ENCODE peak calls at places on chromosomes 12 and 14, in ten cellular contexts. One of them, this sample, is unnamed.
A peak's percentile ranks its signal among the peaks of the same experiment; 100 is the strongest.

GRCh38 chr14:61512508-61512907 is 182.8 kb upstream of the HIF1A start:
- DNase-seq in fibroblast of lung: peak; percentile 72
- DNase-seq in A549: no peak
- DNase-seq in activated B cell treated with CpG ODN at 0.5 μM for 24 hours: no peak
- DNase-seq in Panc1: no peak
- DNase-seq in astrocyte of the cerebellum: peak; percentile 49
- DNase-seq in BE2C: no peak
- DNase-seq in fibroblast of pulmonary artery: peak; percentile 83
- DNase-seq in foreskin fibroblast: peak; percentile 70
- DNase-seq in omental fat pad: no peak
- DNase-seq in this sample: no peak

GRCh38 chr12:71710276-71711125 is 24.6 kb downstream of the TMEM19 start:
- DNase-seq in fibroblast of lung: peak; percentile 59
- DNase-seq in A549: peak; percentile 69
- DNase-seq in activated B cell treated with CpG ODN at 0.5 μM for 24 hours: no peak
- DNase-seq in Panc1: peak; percentile 61
- DNase-seq in astrocyte of the cerebellum: peak; percentile 69
- DNase-seq in BE2C: no peak
- DNase-seq in fibroblast of pulmonary artery: peak; percentile 76
- DNase-seq in foreskin fibroblast: peak; percentile 91
- DNase-seq in omental fat pad: no peak
- DNase-seq in this sample: no peak

GRCh38 chr12:116389990-116390655 is 112.6 kb upstream of the MED13L start:
- DNase-seq in fibroblast of lung: peak; percentile 96
- DNase-seq in A549: peak; percentile 73
- DNase-seq in activated B cell treated with CpG ODN at 0.5 μM for 24 hours: no peak
- DNase-seq in Panc1: no peak
- DNase-seq in astrocyte of the cerebellum: peak; percentile 95
- DNase-seq in BE2C: no peak
- DNase-seq in fibroblast of pulmonary artery: peak; percentile 95
- DNase-seq in foreskin fibroblast: peak; percentile 94
- DNase-seq in omental fat pad: no peak
- DNase-seq in this sample: no peak

GRCh38 chr12:21296751-21297406 is 37.8 kb downstream of the SLCO1A2 start:
- DNase-seq in fibroblast of lung: peak; percentile 28
- DNase-seq in A549: peak; percentile 16
- DNase-seq in activated B cell treated with CpG ODN at 0.5 μM for 24 hours: no peak
- DNase-seq in Panc1: no peak
- DNase-seq in astrocyte of the cerebellum: peak; percentile 6
- DNase-seq in BE2C: no peak
- DNase-seq in fibroblast of pulmonary artery: peak; percentile 38
- DNase-seq in foreskin fibroblast: peak; percentile 16
- DNase-seq in omental fat pad: no peak
- DNase-seq in this sample: no peak

GRCh38 chr14:20682435-20683124 is 1.8 kb upstream of the RNASE4 start:
- DNase-seq in fibroblast of lung: peak; percentile 94
- DNase-seq in A549: peak; percentile 96
- DNase-seq in activated B cell treated with CpG ODN at 0.5 μM for 24 hours: peak; percentile 70
- DNase-seq in Panc1: peak; percentile 84
- DNase-seq in astrocyte of the cerebellum: peak; percentile 78
- DNase-seq in BE2C: peak; percentile 91
- DNase-seq in fibroblast of pulmonary artery: peak; percentile 93
- DNase-seq in foreskin fibroblast: peak; percentile 95
- DNase-seq in omental fat pad: peak; percentile 43
- DNase-seq in this sample: peak; percentile 72

GRCh38 chr14:78638926-78639325 is 468.8 kb downstream of the NRXN3 start:
- DNase-seq in fibroblast of lung: no peak
- DNase-seq in A549: no peak
- DNase-seq in activated B cell treated with CpG ODN at 0.5 μM for 24 hours: no peak
- DNase-seq in Panc1: no peak
- DNase-seq in astrocyte of the cerebellum: no peak
- DNase-seq in BE2C: no peak
- DNase-seq in fibroblast of pulmonary artery: no peak
- DNase-seq in foreskin fibroblast: no peak
- DNase-seq in omental fat pad: no peak
- DNase-seq in this sample: no peak

GRCh38 chr14:31261859-31262739 is 54.5 kb upstream of the HECTD1 start:
- DNase-seq in fibroblast of lung: peak; percentile 73
- DNase-seq in A549: peak; percentile 43
- DNase-seq in activated B cell treated with CpG ODN at 0.5 μM for 24 hours: no peak
- DNase-seq in Panc1: no peak
- DNase-seq in astrocyte of the cerebellum: no peak
- DNase-seq in BE2C: no peak
- DNase-seq in fibroblast of pulmonary artery: peak; percentile 87
- DNase-seq in foreskin fibroblast: peak; percentile 74
- DNase-seq in omental fat pad: no peak
- DNase-seq in this sample: no peak

GRCh38 chr14:67999693-68000384 is 180.3 kb downstream of the RAD51B start:
- DNase-seq in fibroblast of lung: peak; percentile 84
- DNase-seq in A549: peak; percentile 71
- DNase-seq in activated B cell treated with CpG ODN at 0.5 μM for 24 hours: no peak
- DNase-seq in Panc1: peak; percentile 7
- DNase-seq in astrocyte of the cerebellum: peak; percentile 73
- DNase-seq in BE2C: no peak
- DNase-seq in fibroblast of pulmonary artery: peak; percentile 82
- DNase-seq in foreskin fibroblast: peak; percentile 77
- DNase-seq in omental fat pad: no peak
- DNase-seq in this sample: no peak

GRCh38 chr14:99601301-99601945 is 2.6 kb downstream of the CCDC85C start:
- DNase-seq in fibroblast of lung: no peak
- DNase-seq in A549: no peak
- DNase-seq in activated B cell treated with CpG ODN at 0.5 μM for 24 hours: no peak
- DNase-seq in Panc1: no peak
- DNase-seq in astrocyte of the cerebellum: peak; percentile 79
- DNase-seq in BE2C: no peak
- DNase-seq in fibroblast of pulmonary artery: no peak
- DNase-seq in foreskin fibroblast: no peak
- DNase-seq in omental fat pad: no peak
- DNase-seq in this sample: no peak

GRCh38 chr12:47184813-47185212 is 105.1 kb upstream of the AMIGO2 start:
- DNase-seq in fibroblast of lung: no peak
- DNase-seq in A549: no peak
- DNase-seq in activated B cell treated with CpG ODN at 0.5 μM for 24 hours: no peak
- DNase-seq in Panc1: no peak
- DNase-seq in astrocyte of the cerebellum: no peak
- DNase-seq in BE2C: no peak
- DNase-seq in fibroblast of pulmonary artery: no peak
- DNase-seq in foreskin fibroblast: no peak
- DNase-seq in omental fat pad: no peak
- DNase-seq in this sample: no peak

GRCh38 chr12:90679674-90680073 is 275.3 kb downstream of the CCER1 start:
- DNase-seq in fibroblast of lung: no peak
- DNase-seq in A549: no peak
- DNase-seq in activated B cell treated with CpG ODN at 0.5 μM for 24 hours: no peak
- DNase-seq in Panc1: no peak
- DNase-seq in astrocyte of the cerebellum: no peak
- DNase-seq in BE2C: no peak
- DNase-seq in fibroblast of pulmonary artery: no peak
- DNase-seq in foreskin fibroblast: no peak
- DNase-seq in omental fat pad: no peak
- DNase-seq in this sample: no peak

GRCh38 chr12:50685641-50686040 is 78.3 kb upstream of the ATF1 start:
- DNase-seq in fibroblast of lung: no peak
- DNase-seq in A549: no peak
- DNase-seq in activated B cell treated with CpG ODN at 0.5 μM for 24 hours: no peak
- DNase-seq in Panc1: no peak
- DNase-seq in astrocyte of the cerebellum: no peak
- DNase-seq in BE2C: no peak
- DNase-seq in fibroblast of pulmonary artery: no peak
- DNase-seq in foreskin fibroblast: no peak
- DNase-seq in omental fat pad: no peak
- DNase-seq in this sample: no peak
- TF ChIP-seq CTCF in fibroblast of lung: no peak
- TF ChIP-seq CTCF in A549: no peak
- TF ChIP-seq CTCF in activated B cell treated with CpG ODN at 0.5 μM for 24 hours: no peak
- TF ChIP-seq CTCF in Panc1: no peak
- TF ChIP-seq CTCF in astrocyte of the cerebellum: no peak
- TF ChIP-seq CTCF in BE2C: no peak
- TF ChIP-seq CTCF in fibroblast of pulmonary artery: no peak
- TF ChIP-seq CTCF in foreskin fibroblast: no peak
- TF ChIP-seq CTCF in omental fat pad: no peak
- TF ChIP-seq CTCF in this sample: no peak

DNA sequence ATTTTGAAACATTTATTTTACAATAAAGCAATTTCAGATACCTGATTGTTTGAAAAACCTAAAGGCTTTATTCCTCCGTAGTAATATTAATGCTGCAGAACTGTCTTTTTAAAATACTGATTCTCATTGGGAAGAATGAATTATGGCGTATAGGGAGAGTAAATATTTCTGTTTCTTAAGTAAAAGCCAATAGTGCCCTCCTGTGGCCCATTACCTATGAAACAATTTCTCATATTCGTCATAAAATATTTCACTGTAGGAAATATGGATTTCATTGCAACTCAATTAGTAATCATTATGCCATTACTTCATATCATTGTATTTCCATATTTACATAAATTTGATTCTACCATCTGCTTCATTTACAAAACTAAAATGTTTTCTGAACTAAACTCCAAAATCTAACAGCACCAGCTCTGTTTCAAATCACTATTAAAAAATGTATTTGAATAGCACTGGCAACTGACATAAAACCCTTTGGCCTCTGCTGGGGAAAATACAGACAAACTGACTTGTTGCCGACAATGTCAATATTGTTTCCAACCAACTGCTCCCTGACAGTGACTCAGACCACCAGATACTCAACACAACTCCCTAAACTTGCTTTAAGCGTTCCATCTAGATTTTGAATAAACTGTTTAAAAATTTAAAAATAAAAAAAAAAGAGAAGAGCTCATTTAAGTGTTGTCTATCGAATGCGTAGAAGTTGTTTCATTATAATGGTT is 290.3 kb downstream of the NAV3 start:
- DNase-seq in fibroblast of lung: peak; percentile 82
- DNase-seq in A549: peak; percentile 63
- DNase-seq in activated B cell treated with CpG ODN at 0.5 μM for 24 hours: no peak
- DNase-seq in Panc1: no peak
- DNase-seq in astrocyte of the cerebellum: peak; percentile 33
- DNase-seq in BE2C: no peak
- DNase-seq in fibroblast of pulmonary artery: peak; percentile 79
- DNase-seq in foreskin fibroblast: peak; percentile 55
- DNase-seq in omental fat pad: no peak
- DNase-seq in this sample: no peak
- TF ChIP-seq CTCF in fibroblast of lung: peak; percentile 37
- TF ChIP-seq CTCF in A549: peak; percentile 53
- TF ChIP-seq CTCF in activated B cell treated with CpG ODN at 0.5 μM for 24 hours: no peak
- TF ChIP-seq CTCF in Panc1: peak; percentile 36
- TF ChIP-seq CTCF in astrocyte of the cerebellum: no peak
- TF ChIP-seq CTCF in BE2C: peak; percentile 22
- TF ChIP-seq CTCF in fibroblast of pulmonary artery: peak; percentile 43
- TF ChIP-seq CTCF in foreskin fibroblast: peak; percentile 20
- TF ChIP-seq CTCF in omental fat pad: no peak
- TF ChIP-seq CTCF in this sample: no peak

GRCh38 chr14:90502760-90503159 is 105.9 kb downstream of the CALM1 start:
- DNase-seq in fibroblast of lung: no peak
- DNase-seq in A549: no peak
- DNase-seq in activated B cell treated with CpG ODN at 0.5 μM for 24 hours: no peak
- DNase-seq in Panc1: no peak
- DNase-seq in astrocyte of the cerebellum: no peak
- DNase-seq in BE2C: no peak
- DNase-seq in fibroblast of pulmonary artery: no peak
- DNase-seq in foreskin fibroblast: no peak
- DNase-seq in omental fat pad: no peak
- DNase-seq in this sample: no peak

GRCh38 chr14:90499121-90499520 is 102.3 kb downstream of the CALM1 start:
- DNase-seq in fibroblast of lung: no peak
- DNase-seq in A549: no peak
- DNase-seq in activated B cell treated with CpG ODN at 0.5 μM for 24 hours: no peak
- DNase-seq in Panc1: no peak
- DNase-seq in astrocyte of the cerebellum: no peak
- DNase-seq in BE2C: no peak
- DNase-seq in fibroblast of pulmonary artery: no peak
- DNase-seq in foreskin fibroblast: no peak
- DNase-seq in omental fat pad: no peak
- DNase-seq in this sample: no peak

GRCh38 chr14:90499908-90500664 is 103.3 kb downstream of the CALM1 start:
- DNase-seq in fibroblast of lung: no peak
- DNase-seq in A549: no peak
- DNase-seq in activated B cell treated with CpG ODN at 0.5 μM for 24 hours: no peak
- DNase-seq in Panc1: no peak
- DNase-seq in astrocyte of the cerebellum: no peak
- DNase-seq in BE2C: no peak
- DNase-seq in fibroblast of pulmonary artery: no peak
- DNase-seq in foreskin fibroblast: no peak
- DNase-seq in omental fat pad: no peak
- DNase-seq in this sample: no peak

GRCh38 chr14:90498198-90498597 is 101.4 kb downstream of the CALM1 start:
- DNase-seq in fibroblast of lung: no peak
- DNase-seq in A549: no peak
- DNase-seq in activated B cell treated with CpG ODN at 0.5 μM for 24 hours: no peak
- DNase-seq in Panc1: no peak
- DNase-seq in astrocyte of the cerebellum: no peak
- DNase-seq in BE2C: no peak
- DNase-seq in fibroblast of pulmonary artery: no peak
- DNase-seq in foreskin fibroblast: no peak
- DNase-seq in omental fat pad: no peak
- DNase-seq in this sample: no peak

DNA sequence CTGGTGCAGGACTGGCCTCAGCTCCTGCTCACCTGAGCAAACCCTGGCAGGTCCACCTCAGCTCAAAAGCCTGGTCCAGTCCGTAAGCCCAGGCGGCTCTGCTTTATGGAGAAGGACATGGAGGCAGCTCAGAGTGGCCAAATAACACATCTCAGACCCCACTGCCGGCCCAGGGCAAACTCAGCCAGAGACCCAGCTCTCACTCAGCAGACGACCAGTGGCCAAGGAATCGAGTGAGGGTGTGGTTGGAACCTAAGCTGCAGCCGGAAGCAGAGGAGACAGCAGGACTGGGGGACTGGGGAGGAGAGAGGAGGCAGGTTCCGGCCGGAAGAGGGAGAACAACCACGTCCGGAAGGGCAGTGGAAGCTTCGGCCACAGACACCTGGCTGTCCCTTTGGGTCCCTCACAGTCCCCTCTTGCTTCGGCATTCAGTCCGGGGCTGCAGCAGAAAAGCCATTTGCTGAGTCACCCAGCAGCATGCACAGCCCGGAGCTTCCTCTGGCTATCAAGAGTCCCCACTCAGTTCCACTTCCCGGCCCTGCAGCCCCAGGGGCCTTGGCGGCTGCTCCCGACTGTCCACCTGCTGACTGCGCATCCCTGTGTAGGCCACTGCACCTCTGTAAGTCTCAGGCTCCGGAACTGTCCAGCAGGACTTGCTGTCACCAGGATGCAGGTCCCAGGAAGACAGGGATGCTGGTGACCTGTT is 104.0 kb downstream of the CALM1 start:
- DNase-seq in fibroblast of lung: no peak
- DNase-seq in A549: no peak
- DNase-seq in activated B cell treated with CpG ODN at 0.5 μM for 24 hours: no peak
- DNase-seq in Panc1: no peak
- DNase-seq in astrocyte of the cerebellum: no peak
- DNase-seq in BE2C: no peak
- DNase-seq in fibroblast of pulmonary artery: no peak
- DNase-seq in foreskin fibroblast: no peak
- DNase-seq in omental fat pad: no peak
- DNase-seq in this sample: no peak
- TF ChIP-seq CTCF in fibroblast of lung: no peak
- TF ChIP-seq CTCF in A549: no peak
- TF ChIP-seq CTCF in activated B cell treated with CpG ODN at 0.5 μM for 24 hours: no peak
- TF ChIP-seq CTCF in Panc1: no peak
- TF ChIP-seq CTCF in astrocyte of the cerebellum: no peak
- TF ChIP-seq CTCF in BE2C: no peak
- TF ChIP-seq CTCF in fibroblast of pulmonary artery: no peak
- TF ChIP-seq CTCF in foreskin fibroblast: no peak
- TF ChIP-seq CTCF in omental fat pad: no peak
- TF ChIP-seq CTCF in this sample: no peak

GRCh38 chr14:65015391-65015790 is 28.7 kb downstream of the FNTB start:
- DNase-seq in fibroblast of lung: no peak
- DNase-seq in A549: no peak
- DNase-seq in activated B cell treated with CpG ODN at 0.5 μM for 24 hours: no peak
- DNase-seq in Panc1: no peak
- DNase-seq in astrocyte of the cerebellum: no peak
- DNase-seq in BE2C: no peak
- DNase-seq in fibroblast of pulmonary artery: no peak
- DNase-seq in foreskin fibroblast: no peak
- DNase-seq in omental fat pad: no peak
- DNase-seq in this sample: no peak
- TF ChIP-seq CTCF in fibroblast of lung: no peak
- TF ChIP-seq CTCF in A549: no peak
- TF ChIP-seq CTCF in activated B cell treated with CpG ODN at 0.5 μM for 24 hours: no peak
- TF ChIP-seq CTCF in Panc1: no peak
- TF ChIP-seq CTCF in astrocyte of the cerebellum: no peak
- TF ChIP-seq CTCF in BE2C: no peak
- TF ChIP-seq CTCF in fibroblast of pulmonary artery: no peak
- TF ChIP-seq CTCF in foreskin fibroblast: no peak
- TF ChIP-seq CTCF in omental fat pad: no peak
- TF ChIP-seq CTCF in this sample: no peak

This sample was measured in GM12864.